ENCODE peak calls at places on chromosomes 6 and 20, in ten cellular contexts. L is NCI-H1417; B is HS-5; U is CD4-positive, alpha-beta T cell; P is nucleus accumbens; N is NCI-H1092; V is uterus; J is activated T-cell treated with anti-CD3 and anti-CD28 coated beads for 1 hour; Y is cardiac muscle cell; S is COR-L47. Z is an unnamed sample.

GRCh38 chr20:50584687-50585086 is 74.5 kb downstream of the PTPN1 start:
- DNase-seq in S (no peak), L (no peak), P (no peak), B (no peak), U (no peak), N (no peak), J (no peak), V (no peak), Y (no peak), Z (no peak)

GRCh38 chr20:10352934-10353866 is 80.8 kb downstream of the MKKS start:
- DNase-seq in U (no peak), J (no peak), N (no peak), Y (no peak), L (no peak), V (no peak), S (no peak), B (no peak), P (no peak), Z (no peak)

GRCh38 chr6:158647501-158647900 is 2.4 kb upstream of the SYTL3 start:
- DNase-seq in P (no peak), Y (no peak), L (peak), N (no peak), U (no peak), J (no peak), B (no peak), V (no peak), S (no peak), Z (no peak)

GRCh38 chr20:25126630-25127029 is 44.7 kb upstream of the VSX1 start:
- DNase-seq in N (no peak), J (no peak), L (no peak), B (no peak), P (no peak), S (no peak), Y (no peak), V (no peak), U (no peak), Z (no peak)

GRCh38 chr6:818191-818590 is 125.3 kb upstream of the EXOC2 start:
- DNase-seq in U (no peak), N (no peak), L (no peak), J (no peak), V (no peak), P (no peak), S (no peak), Y (no peak), B (no peak), Z (no peak)

GRCh38 chr20:58407201-58407873 is 18.3 kb downstream of the VAPB start:
- DNase-seq in Y (no peak), L (no peak), B (no peak), P (no peak), S (no peak), N (no peak), J (no peak), V (no peak), U (no peak), Z (no peak)

GRCh38 chr6:20620043-20620442 is 85.8 kb downstream of the CDKAL1 start:
- DNase-seq in L (no peak), S (no peak), B (peak), J (no peak), U (no peak), P (no peak), Y (no peak), V (no peak), N (no peak), Z (no peak)

GRCh38 chr20:46562373-46563169 is 12.1 kb upstream of the OCSTAMP start:
- DNase-seq in P (peak), Y (peak), J (peak), S (peak), N (peak), U (peak), B (peak), L (peak), V (peak), Z (peak)

GRCh38 chr6:130050230-130050629 is 31.8 kb downstream of the L3MBTL3 start:
- DNase-seq in P (no peak), S (no peak), U (no peak), B (no peak), Y (no peak), N (no peak), J (no peak), L (no peak), V (no peak), Z (no peak)

GRCh38 chr6:2949536-2950083 is 21.8 kb downstream of the SERPINB6 start:
- DNase-seq in U (no peak), J (no peak), P (no peak), B (no peak), L (no peak), N (no peak), V (no peak), S (no peak), Y (no peak), Z (no peak)

GRCh38 chr20:25659999-25660398 is 36.2 kb upstream of the NANP start:
- DNase-seq in L (no peak), Y (no peak), J (no peak), S (no peak), B (no peak), N (no peak), P (no peak), V (no peak), U (no peak), Z (no peak)

GRCh38 chr6:138406443-138406842 is 2.4 kb downstream of the HEBP2 start:
- DNase-seq in B (no peak), J (no peak), N (no peak), L (no peak), S (no peak), P (no peak), Y (no peak), V (no peak), U (no peak), Z (no peak)

GRCh38 chr6:31920803-31921202 is 6.7 kb upstream of the C2 start:
- DNase-seq in B (no peak), Y (no peak), P (no peak), V (no peak), J (no peak), U (no peak), N (no peak), S (no peak), L (no peak), Z (no peak)

GRCh38 chr6:31477521-31477920 is 20.4 kb upstream of the MICB start:
- DNase-seq in U (no peak), N (no peak), B (no peak), L (no peak), P (no peak), Y (no peak), V (no peak), S (no peak), J (no peak), Z (no peak)

GRCh38 chr6:158773581-158774449 is 45.4 kb downstream of the EZR start:
- DNase-seq in B (no peak), V (no peak), N (no peak), U (no peak), Y (no peak), J (no peak), P (no peak), L (no peak), S (no peak), Z (no peak)

GRCh38 chr6:27893059-27893835 is 18.9 kb downstream of the OR2B2 start:
- DNase-seq in U (peak), L (peak), N (peak), V (peak), S (peak), Y (peak), B (peak), J (peak), P (peak), Z (peak)

GRCh38 chr20:13344671-13345070 is 123.6 kb downstream of the ISM1 start:
- DNase-seq in V (no peak), Y (no peak), N (no peak), P (no peak), J (no peak), B (no peak), S (no peak), U (no peak), L (no peak), Z (no peak)

GRCh38 chr20:56945057-56945456 is 316.0 kb downstream of the TFAP2C start:
- DNase-seq in Y (no peak), P (no peak), V (no peak), B (no peak), S (no peak), U (no peak), N (no peak), L (no peak), J (no peak), Z (no peak)

GRCh38 chr20:5504061-5504739 is 187.4 kb upstream of the PROKR2 start:
- DNase-seq in P (peak), B (no peak), Y (no peak), N (peak), J (no peak), V (peak), U (no peak), L (no peak), S (peak), Z (no peak)

GRCh38 chr6:168507730-168508129 is 66.7 kb downstream of the SMOC2 start:
- DNase-seq in P (no peak), V (no peak), Y (no peak), S (no peak), L (no peak), N (no peak), B (no peak), J (no peak), U (no peak), Z (no peak)

GRCh38 chr6:166656269-166657206 is 29.5 kb upstream of the RPS6KA2 start:
- DNase-seq in J (no peak), S (no peak), Y (no peak), N (no peak), L (no peak), U (no peak), V (no peak), P (no peak), B (no peak), Z (no peak)

GRCh38 chr20:56430471-56430870 is 18.4 kb downstream of the CASS4 start:
- DNase-seq in S (no peak), J (no peak), N (no peak), L (no peak), P (no peak), V (no peak), U (no peak), Y (no peak), B (no peak), Z (no peak)

GRCh38 chr6:24796616-24797290 is 2.0 kb downstream of the ARMH2 start:
- DNase-seq in V (no peak), P (no peak), B (no peak), J (no peak), L (no peak), Y (no peak), U (no peak), N (no peak), S (no peak), Z (no peak)

GRCh38 chr20:46093531-46093930 is 3.8 kb upstream of the NCOA5 start:
- DNase-seq in S (no peak), Y (no peak), N (no peak), V (no peak), L (no peak), U (no peak), J (no peak), B (no peak), P (no peak), Z (no peak)

GRCh38 chr6:34465551-34466241 is at the start of gene PACSIN1:
- DNase-seq in Y (peak), P (peak), L (peak), N (no peak), U (no peak), B (no peak), J (no peak), V (no peak), S (peak), Z (peak)

GRCh38 chr6:11207199-11207968 is 25.1 kb downstream of the NEDD9 start:
- DNase-seq in P (no peak), N (no peak), L (no peak), Y (no peak), U (no peak), S (no peak), V (peak), B (peak), J (no peak), Z (no peak)

GRCh38 chr20:56934888-56935287 is 305.8 kb downstream of the TFAP2C start:
- DNase-seq in N (no peak), V (no peak), S (no peak), U (no peak), B (no peak), J (no peak), L (no peak), Y (no peak), P (no peak), Z (no peak)

GRCh38 chr20:11132819-11133341 is 459.1 kb upstream of the JAG1 start:
- DNase-seq in L (no peak), V (no peak), S (no peak), U (no peak), J (no peak), B (no peak), Y (no peak), P (no peak), N (no peak), Z (no peak)

GRCh38 chr20:25206063-25206403 is 10.5 kb downstream of the ENTPD6 start:
- DNase-seq in J (no peak), B (no peak), L (no peak), U (no peak), N (no peak), S (no peak), Y (no peak), P (no peak), V (no peak), Z (no peak)

GRCh38 chr6:158703121-158703839 is 53.4 kb downstream of the SYTL3 start:
- DNase-seq in B (no peak), U (no peak), P (no peak), S (no peak), N (no peak), V (no peak), Y (no peak), L (no peak), J (no peak), Z (no peak)

GRCh38 chr6:8983202-8983688 is 547.9 kb upstream of the SLC35B3 start:
- DNase-seq in S (peak), B (peak), L (peak), Y (peak), U (peak), J (peak), N (peak), V (peak), P (peak), Z (peak)

GRCh38 chr6:16139541-16139940 is 10.7 kb downstream of the MYLIP start:
- DNase-seq in V (no peak), P (no peak), B (no peak), U (no peak), L (no peak), S (no peak), J (no peak), N (no peak), Y (no peak), Z (no peak)

GRCh38 chr6:37654727-37655500 is 42.8 kb downstream of the MDGA1 start:
- DNase-seq in B (no peak), P (no peak), S (no peak), J (no peak), Y (no peak), V (no peak), U (no peak), L (no peak), N (no peak), Z (no peak)

GRCh38 chr6:43171284-43172126 is 436 bp downstream of the SRF start:
- DNase-seq in J (peak), B (no peak), V (no peak), L (no peak), P (peak), S (no peak), U (peak), N (no peak), Y (peak), Z (peak)

GRCh38 chr6:71383891-71384489 is 95.4 kb downstream of the OGFRL1 start:
- DNase-seq in S (peak), Y (peak), P (no peak), J (no peak), L (peak), V (no peak), B (peak), N (no peak), U (no peak), Z (peak)

GRCh38 chr6:135230702-135231468 is 49.8 kb downstream of the MYB start:
- DNase-seq in S (no peak), P (no peak), L (no peak), J (no peak), U (no peak), Y (no peak), V (no peak), B (no peak), N (no peak), Z (no peak)

Z was measured in memory B cell.